ENCODE peak calls at places on chromosomes 5 and 9, in eight cellular contexts. L is brain microvascular endothelial cell; W is CD4-positive, alpha-beta T cell; D is HCT116; K is nephron progenitor cell; N is cardiac muscle cell; S is Peyer's patch; R is B cell. U is an unnamed sample.

GRCh38 chr9:114854736-114855355 is 49.0 kb upstream of the TNFSF15 start:
- DNase-seq in L (no peak), W (no peak), D (no peak), K (no peak), N (no peak), S (no peak), R (no peak), U (no peak)

GRCh38 chr5:161530700-161531099 is 15.8 kb downstream of the GABRB2 start:
- DNase-seq in L (no peak), W (no peak), D (no peak), K (no peak), N (peak), S (no peak), R (no peak), U (no peak)

GRCh38 chr5:42021119-42021518 is 96.0 kb downstream of the FBXO4 start:
- DNase-seq in L (no peak), W (no peak), D (no peak), K (no peak), N (no peak), S (no peak), R (no peak), U (no peak)

GRCh38 chr5:147515269-147515668 is 5.4 kb upstream of the DPYSL3 start:
- DNase-seq in L (no peak), W (no peak), D (no peak), K (no peak), N (no peak), S (no peak), R (no peak), U (no peak)

GRCh38 chr9:107483666-107484065 is 5.9 kb downstream of the KLF4 start:
- DNase-seq in L (no peak), W (no peak), D (no peak), K (no peak), N (no peak), S (no peak), R (no peak), U (no peak)

GRCh38 chr9:132594412-132594811 is 12.0 kb downstream of the BARHL1 start:
- DNase-seq in L (no peak), W (no peak), D (no peak), K (no peak), N (no peak), S (no peak), R (no peak), U (no peak)

GRCh38 chr9:125854553-125855275 is 107.5 kb downstream of the PBX3 start:
- DNase-seq in L (peak), W (no peak), D (no peak), K (no peak), N (no peak), S (no peak), R (no peak), U (no peak)

GRCh38 chr5:140882591-140882899 is 621 bp downstream of the PCDHA13 start:
- DNase-seq in L (no peak), W (no peak), D (peak), K (no peak), N (peak), S (no peak), R (no peak), U (peak)

GRCh38 chr5:176776141-176776865 is 34.1 kb upstream of the UNC5A start:
- DNase-seq in L (no peak), W (no peak), D (no peak), K (no peak), N (no peak), S (peak), R (no peak), U (no peak)

GRCh38 chr9:136774416-136775045 is 10.2 kb upstream of the LCN15 start:
- DNase-seq in L (no peak), W (no peak), D (no peak), K (no peak), N (no peak), S (no peak), R (no peak), U (no peak)

GRCh38 chr9:106830527-106831140 is 32.3 kb upstream of the ZNF462 start:
- DNase-seq in L (no peak), W (no peak), D (no peak), K (no peak), N (no peak), S (no peak), R (no peak), U (no peak)

GRCh38 chr9:95098391-95098921 is 219.1 kb downstream of the FANCC start:
- DNase-seq in L (no peak), W (no peak), D (no peak), K (peak), N (peak), S (no peak), R (no peak), U (no peak)

GRCh38 chr9:127122176-127123151 is at the start of gene ANGPTL2:
- DNase-seq in L (peak), W (no peak), D (no peak), K (peak), N (peak), S (peak), R (no peak), U (no peak)

GRCh38 chr5:151708126-151708525 is 21.4 kb upstream of the SPARC start:
- DNase-seq in L (no peak), W (no peak), D (peak), K (no peak), N (no peak), S (peak), R (no peak), U (no peak)

GRCh38 chr5:107378218-107378899 is 292.4 kb downstream of the EFNA5 start:
- DNase-seq in L (no peak), W (no peak), D (no peak), K (no peak), N (no peak), S (peak), R (no peak), U (no peak)

GRCh38 chr5:132273631-132274030 is 16.1 kb downstream of the PDLIM4 start:
- DNase-seq in L (no peak), W (no peak), D (no peak), K (no peak), N (no peak), S (no peak), R (no peak), U (no peak)

GRCh38 chr9:101336091-101336490 is 48.7 kb downstream of the BAAT start:
- DNase-seq in L (no peak), W (no peak), D (no peak), K (no peak), N (no peak), S (no peak), R (no peak), U (no peak)

GRCh38 chr9:101445353-101446029 is 9.9 kb upstream of the ALDOB start:
- DNase-seq in L (no peak), W (no peak), D (no peak), K (no peak), N (no peak), S (no peak), R (no peak), U (no peak)

GRCh38 chr5:8828596-8829321 is 717.1 kb downstream of the SEMA5A start:
- DNase-seq in L (peak), W (no peak), D (no peak), K (no peak), N (no peak), S (no peak), R (no peak), U (no peak)

DNA sequence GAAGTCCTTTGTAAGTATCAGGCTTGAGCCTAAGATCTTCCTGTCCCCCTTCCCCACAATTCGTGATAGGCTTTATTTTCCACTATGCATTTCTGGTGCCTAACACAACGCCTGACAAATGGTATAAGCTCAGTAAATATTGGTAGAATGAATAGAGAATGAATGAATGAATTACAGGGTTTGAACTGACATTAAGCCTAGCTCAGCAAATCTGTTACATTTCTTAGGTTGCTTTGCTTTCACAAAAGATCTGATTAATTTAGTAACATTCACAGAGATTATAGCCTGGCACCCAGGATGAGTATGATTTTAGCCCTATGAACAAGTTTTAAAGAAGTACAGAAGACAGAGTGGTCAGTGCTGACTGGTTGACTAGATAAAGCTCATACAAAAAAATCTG is 16.4 kb downstream of the RUSC2 start:
- DNase-seq in L (no peak), W (no peak), D (no peak), K (no peak), N (no peak), S (no peak), R (no peak), U (no peak)
- TF ChIP-seq CTCF in L (no peak), W (no peak), D (no peak), K (no peak), N (no peak), S (no peak), R (no peak), U (no peak)

GRCh38 chr9:129648764-129649115 is 6.8 kb upstream of the ASB6 start:
- DNase-seq in L (no peak), W (no peak), D (no peak), K (no peak), N (no peak), S (no peak), R (no peak), U (no peak)

GRCh38 chr9:129647635-129648034 is 5.7 kb upstream of the ASB6 start:
- DNase-seq in L (no peak), W (no peak), D (no peak), K (no peak), N (no peak), S (no peak), R (no peak), U (no peak)

GRCh38 chr9:129646654-129647053 is 4.7 kb upstream of the ASB6 start:
- DNase-seq in L (no peak), W (no peak), D (no peak), K (no peak), N (no peak), S (no peak), R (no peak), U (no peak)

GRCh38 chr9:129649726-129650679 is 8.1 kb upstream of the ASB6 start:
- DNase-seq in L (no peak), W (no peak), D (no peak), K (no peak), N (no peak), S (no peak), R (no peak), U (no peak)

DNA sequence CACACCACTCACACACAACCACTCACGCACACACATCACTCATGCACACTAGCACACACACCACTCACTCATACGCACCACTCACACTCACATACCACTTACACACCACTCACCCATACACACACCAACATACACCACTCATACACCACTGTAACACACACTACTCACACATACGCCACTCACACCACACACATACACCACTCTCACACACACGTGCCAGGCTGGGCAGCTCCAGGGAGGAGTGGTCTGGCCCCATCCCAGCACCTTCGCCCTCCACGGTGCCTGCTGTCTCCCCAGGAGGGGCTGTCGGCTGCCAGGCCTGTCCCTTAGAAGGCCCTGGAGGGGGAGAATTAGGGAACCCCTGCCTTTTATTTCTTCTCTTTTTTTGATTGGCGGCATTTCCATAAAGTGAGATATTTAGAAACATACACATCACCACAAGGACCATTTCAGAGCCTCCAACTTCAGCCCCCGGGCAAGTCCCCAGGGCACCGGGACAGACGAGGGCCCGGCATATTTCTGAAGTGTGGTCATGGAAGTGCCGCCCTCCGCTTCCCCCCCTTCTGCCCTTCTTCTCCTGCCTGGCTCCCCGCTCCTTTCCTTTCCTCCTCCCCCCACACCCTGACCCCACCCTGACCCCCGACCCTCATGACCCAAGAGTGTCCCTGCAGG is 6.3 kb upstream of the ASB6 start:
- DNase-seq in L (no peak), W (no peak), D (no peak), K (peak), N (no peak), S (no peak), R (no peak), U (no peak)
- TF ChIP-seq CTCF in L (no peak), W (no peak), D (no peak), K (no peak), N (no peak), S (no peak), R (no peak), U (no peak)

GRCh38 chr5:27130587-27130986 is 92.2 kb upstream of the CDH9 start:
- DNase-seq in L (no peak), W (no peak), D (no peak), K (no peak), N (no peak), S (no peak), R (no peak), U (no peak)

GRCh38 chr5:27129926-27130325 is 91.5 kb upstream of the CDH9 start:
- DNase-seq in L (no peak), W (no peak), D (no peak), K (no peak), N (no peak), S (no peak), R (no peak), U (no peak)

GRCh38 chr5:27125856-27126255 is 87.5 kb upstream of the CDH9 start:
- DNase-seq in L (peak), W (no peak), D (no peak), K (no peak), N (peak), S (no peak), R (no peak), U (no peak)

DNA sequence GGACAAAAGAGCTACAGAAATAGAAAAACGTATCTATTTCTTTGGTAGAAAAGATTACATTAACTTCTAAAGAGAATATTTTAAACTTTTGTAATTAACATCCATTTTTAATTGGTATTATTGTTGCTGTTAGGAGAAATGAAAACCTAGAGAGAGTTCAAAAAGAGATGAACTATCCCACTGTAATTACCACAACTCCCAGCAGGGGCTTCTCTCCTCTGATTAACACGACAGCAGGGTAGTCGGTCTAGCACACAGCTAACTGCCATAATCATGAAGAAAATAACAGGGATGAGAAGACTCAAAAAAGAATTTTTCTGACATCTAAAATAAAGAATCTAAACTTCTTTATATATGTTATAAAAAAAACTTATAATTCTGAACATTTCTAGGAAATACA is 86.2 kb upstream of the CDH9 start:
- DNase-seq in L (peak), W (no peak), D (no peak), K (peak), N (peak), S (no peak), R (no peak), U (peak)
- TF ChIP-seq CTCF in L (peak), W (no peak), D (no peak), K (peak), N (peak), S (no peak), R (no peak), U (no peak)

GRCh38 chr5:11046160-11046559 is 285.1 kb upstream of the DAP start:
- DNase-seq in L (peak), W (no peak), D (no peak), K (peak), N (peak), S (no peak), R (no peak), U (no peak)
- TF ChIP-seq CTCF in L (peak), W (no peak), D (no peak), K (no peak), N (no peak), S (no peak), R (no peak), U (no peak)

GRCh38 chr9:73269430-73270101 is 117.9 kb downstream of the ANXA1 start:
- DNase-seq in L (no peak), W (no peak), D (peak), K (no peak), N (peak), S (no peak), R (no peak), U (no peak)
- TF ChIP-seq CTCF in L (peak), W (no peak), D (peak), K (peak), N (peak), S (no peak), R (no peak), U (no peak)

U was measured in Calu3.